ENCODE peak calls at places on chromosomes 4 and X, in ten cellular contexts. One of them, this sample, is unnamed.
A peak's percentile ranks its signal among the peaks of the same experiment; 100 is the strongest.

GRCh38 chr4:159401791-159402380 is 299.0 kb downstream of the RAPGEF2 start:
- DNase-seq in cardiac fibroblast: peak; percentile 96
- DNase-seq in AG09309: peak; percentile 69
- DNase-seq in fibroblast of the aortic adventitia: peak; percentile 44
- DNase-seq in CD8-positive, alpha-beta T cell: no peak
- DNase-seq in HCT116: no peak
- DNase-seq in AG04450: peak; percentile 67
- DNase-seq in fibroblast of villous mesenchyme: peak; percentile 95
- DNase-seq in Panc1: no peak
- DNase-seq in A673: no peak
- DNase-seq in this sample: peak; percentile 97

GRCh38 chr4:122632396-122633143 is 11.7 kb upstream of the IL21 start:
- DNase-seq in Panc1: no peak
- DNase-seq in cardiac fibroblast: no peak
- DNase-seq in fibroblast of the aortic adventitia: peak; percentile 54
- DNase-seq in AG09309: no peak
- DNase-seq in A673: no peak
- DNase-seq in AG04450: no peak
- DNase-seq in CD8-positive, alpha-beta T cell: no peak
- DNase-seq in fibroblast of villous mesenchyme: peak; percentile 33
- DNase-seq in HCT116: no peak
- DNase-seq in this sample: peak; percentile 7

GRCh38 chr4:75118739-75119138 is 185.8 kb downstream of the PARM1 start:
- DNase-seq in fibroblast of the aortic adventitia: no peak
- DNase-seq in AG04450: no peak
- DNase-seq in HCT116: no peak
- DNase-seq in A673: no peak
- DNase-seq in Panc1: no peak
- DNase-seq in fibroblast of villous mesenchyme: no peak
- DNase-seq in cardiac fibroblast: no peak
- DNase-seq in CD8-positive, alpha-beta T cell: no peak
- DNase-seq in AG09309: no peak
- DNase-seq in this sample: no peak

GRCh38 chrX:78314561-78314960 is 12.8 kb downstream of the CYSLTR1 start:
- DNase-seq in HCT116: no peak
- DNase-seq in Panc1: no peak
- DNase-seq in A673: no peak
- DNase-seq in AG09309: no peak
- DNase-seq in fibroblast of the aortic adventitia: no peak
- DNase-seq in AG04450: no peak
- DNase-seq in CD8-positive, alpha-beta T cell: no peak
- DNase-seq in fibroblast of villous mesenchyme: no peak
- DNase-seq in cardiac fibroblast: no peak
- DNase-seq in this sample: no peak

GRCh38 chrX:153685751-153686676 is 1.7 kb upstream of the SLC6A8 start:
- DNase-seq in AG09309: no peak
- DNase-seq in A673: no peak
- DNase-seq in fibroblast of villous mesenchyme: no peak
- DNase-seq in AG04450: no peak
- DNase-seq in HCT116: no peak
- DNase-seq in Panc1: no peak
- DNase-seq in cardiac fibroblast: no peak
- DNase-seq in fibroblast of the aortic adventitia: no peak
- DNase-seq in CD8-positive, alpha-beta T cell: no peak
- DNase-seq in this sample: no peak

GRCh38 chr4:16293205-16293860 is 67.1 kb upstream of the TAPT1 start:
- DNase-seq in fibroblast of the aortic adventitia: no peak
- DNase-seq in HCT116: no peak
- DNase-seq in fibroblast of villous mesenchyme: no peak
- DNase-seq in CD8-positive, alpha-beta T cell: no peak
- DNase-seq in cardiac fibroblast: no peak
- DNase-seq in AG04450: no peak
- DNase-seq in A673: peak; percentile 14
- DNase-seq in AG09309: no peak
- DNase-seq in Panc1: no peak
- DNase-seq in this sample: no peak

GRCh38 chr4:1693131-1693896 is 9.2 kb upstream of the FAM53A start:
- DNase-seq in fibroblast of villous mesenchyme: peak; percentile 88
- DNase-seq in AG09309: no peak
- DNase-seq in HCT116: peak; percentile 67
- DNase-seq in fibroblast of the aortic adventitia: peak; percentile 75
- DNase-seq in CD8-positive, alpha-beta T cell: peak; percentile 82
- DNase-seq in cardiac fibroblast: peak; percentile 85
- DNase-seq in AG04450: peak; percentile 50
- DNase-seq in Panc1: peak; percentile 64
- DNase-seq in A673: peak; percentile 86
- DNase-seq in this sample: peak; percentile 72

GRCh38 chrX:21528076-21528475 is 130.1 kb downstream of the KLHL34 start:
- DNase-seq in AG09309: no peak
- DNase-seq in fibroblast of the aortic adventitia: peak; percentile 4
- DNase-seq in fibroblast of villous mesenchyme: peak; percentile 37
- DNase-seq in AG04450: no peak
- DNase-seq in Panc1: no peak
- DNase-seq in A673: no peak
- DNase-seq in HCT116: no peak
- DNase-seq in CD8-positive, alpha-beta T cell: no peak
- DNase-seq in cardiac fibroblast: peak; percentile 35
- DNase-seq in this sample: peak; percentile 10

GRCh38 chrX:47859686-47860085 is 23.0 kb downstream of the ZNF81 start:
- DNase-seq in A673: no peak
- DNase-seq in Panc1: no peak
- DNase-seq in AG04450: no peak
- DNase-seq in HCT116: no peak
- DNase-seq in CD8-positive, alpha-beta T cell: no peak
- DNase-seq in AG09309: no peak
- DNase-seq in cardiac fibroblast: no peak
- DNase-seq in fibroblast of villous mesenchyme: no peak
- DNase-seq in fibroblast of the aortic adventitia: no peak
- DNase-seq in this sample: no peak

GRCh38 chrX:10190367-10190766 is 33.6 kb downstream of the CLCN4 start:
- DNase-seq in AG09309: peak; percentile 41
- DNase-seq in fibroblast of villous mesenchyme: peak; percentile 75
- DNase-seq in AG04450: peak; percentile 55
- DNase-seq in A673: peak; percentile 77
- DNase-seq in CD8-positive, alpha-beta T cell: no peak
- DNase-seq in Panc1: peak; percentile 36
- DNase-seq in cardiac fibroblast: peak; percentile 82
- DNase-seq in fibroblast of the aortic adventitia: peak; percentile 88
- DNase-seq in HCT116: peak; percentile 41
- DNase-seq in this sample: peak; percentile 79

GRCh38 chrX:13463608-13464007 is 105.8 kb upstream of the EGFL6 start:
- DNase-seq in cardiac fibroblast: peak; percentile 96
- DNase-seq in A673: peak; percentile 36
- DNase-seq in fibroblast of villous mesenchyme: peak; percentile 97
- DNase-seq in CD8-positive, alpha-beta T cell: no peak
- DNase-seq in HCT116: no peak
- DNase-seq in fibroblast of the aortic adventitia: peak; percentile 77
- DNase-seq in Panc1: no peak
- DNase-seq in AG04450: peak; percentile 90
- DNase-seq in AG09309: peak; percentile 59
- DNase-seq in this sample: peak; percentile 97

GRCh38 chrX:10034740-10035260 is 67.6 kb downstream of the CLDN34 start:
- DNase-seq in fibroblast of the aortic adventitia: no peak
- DNase-seq in Panc1: no peak
- DNase-seq in AG04450: no peak
- DNase-seq in fibroblast of villous mesenchyme: no peak
- DNase-seq in AG09309: no peak
- DNase-seq in CD8-positive, alpha-beta T cell: no peak
- DNase-seq in HCT116: no peak
- DNase-seq in cardiac fibroblast: no peak
- DNase-seq in A673: no peak
- DNase-seq in this sample: no peak

GRCh38 chr4:145779319-145779801 is 99.4 kb downstream of the C4orf51 start:
- DNase-seq in fibroblast of the aortic adventitia: no peak
- DNase-seq in fibroblast of villous mesenchyme: no peak
- DNase-seq in HCT116: no peak
- DNase-seq in cardiac fibroblast: peak; percentile 68
- DNase-seq in A673: peak; percentile 50
- DNase-seq in AG04450: no peak
- DNase-seq in Panc1: no peak
- DNase-seq in AG09309: no peak
- DNase-seq in CD8-positive, alpha-beta T cell: no peak
- DNase-seq in this sample: no peak

GRCh38 chr4:45693746-45694145 is 430.1 kb downstream of the GABRG1 start:
- DNase-seq in fibroblast of villous mesenchyme: no peak
- DNase-seq in A673: no peak
- DNase-seq in Panc1: no peak
- DNase-seq in AG09309: no peak
- DNase-seq in CD8-positive, alpha-beta T cell: no peak
- DNase-seq in AG04450: no peak
- DNase-seq in cardiac fibroblast: no peak
- DNase-seq in fibroblast of the aortic adventitia: no peak
- DNase-seq in HCT116: no peak
- DNase-seq in this sample: no peak

GRCh38 chr4:53592128-53592527 is 842 bp upstream of the LNX1 start:
- DNase-seq in cardiac fibroblast: peak; percentile 29
- DNase-seq in fibroblast of villous mesenchyme: peak; percentile 66
- DNase-seq in CD8-positive, alpha-beta T cell: no peak
- DNase-seq in HCT116: no peak
- DNase-seq in A673: peak; percentile 2
- DNase-seq in AG04450: no peak
- DNase-seq in Panc1: no peak
- DNase-seq in AG09309: no peak
- DNase-seq in fibroblast of the aortic adventitia: no peak
- DNase-seq in this sample: peak; percentile 21
- H3K4me3 ChIP-seq in cardiac fibroblast: no peak overlapping the region
- H3K4me3 ChIP-seq in fibroblast of villous mesenchyme: no peak overlapping the region
- H3K4me3 ChIP-seq in CD8-positive, alpha-beta T cell: no peak overlapping the region
- H3K4me3 ChIP-seq in HCT116: no peak overlapping the region
- H3K4me3 ChIP-seq in A673: no peak overlapping the region
- H3K4me3 ChIP-seq in AG04450: no peak overlapping the region
- H3K4me3 ChIP-seq in Panc1: peak overlapping the region; percentile 54
- H3K4me3 ChIP-seq in AG09309: no peak overlapping the region
- H3K4me3 ChIP-seq in fibroblast of the aortic adventitia: no peak overlapping the region
- H3K4me3 ChIP-seq in this sample: no peak overlapping the region

DNA sequence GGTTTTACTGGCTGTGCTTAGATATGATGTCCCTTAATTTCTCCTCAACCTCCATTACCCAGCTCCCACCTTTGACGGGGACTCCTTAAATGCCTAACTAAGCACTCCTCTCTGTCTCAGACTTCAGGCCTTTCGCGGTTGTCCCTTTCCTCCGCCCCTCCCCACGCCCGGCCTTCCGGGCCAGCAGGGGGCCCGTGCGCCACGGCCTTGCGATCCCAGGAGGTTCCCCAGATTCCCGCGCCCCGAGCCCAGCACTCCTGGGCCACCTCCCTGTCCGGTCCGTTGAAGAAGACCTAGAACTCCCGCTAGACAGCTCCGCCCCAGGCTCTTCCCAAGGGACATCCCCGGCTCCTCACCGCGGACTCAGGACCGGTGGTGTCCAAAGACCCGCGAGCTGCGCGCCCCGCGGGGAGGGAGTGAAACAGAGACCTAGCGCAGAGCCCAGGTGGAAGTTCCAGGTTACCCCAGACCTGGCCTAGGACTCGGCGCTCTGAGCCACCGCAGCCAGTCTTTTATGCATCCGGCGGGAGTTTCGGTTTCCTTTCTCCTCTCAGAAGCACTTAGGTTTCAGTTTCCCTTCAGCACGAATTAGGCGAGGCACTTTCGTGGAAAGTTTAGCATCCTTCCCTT is at the start of gene DDX60:
- DNase-seq in fibroblast of the aortic adventitia: peak; percentile 81
- DNase-seq in Panc1: peak; percentile 17
- DNase-seq in CD8-positive, alpha-beta T cell: peak; percentile 88
- DNase-seq in AG09309: no peak
- DNase-seq in HCT116: peak; percentile 24
- DNase-seq in AG04450: peak; percentile 37
- DNase-seq in cardiac fibroblast: peak; percentile 85
- DNase-seq in fibroblast of villous mesenchyme: peak; percentile 87
- DNase-seq in A673: peak; percentile 75
- DNase-seq in this sample: peak; percentile 74
- TF ChIP-seq CTCF in fibroblast of the aortic adventitia: peak; percentile 68
- TF ChIP-seq CTCF in Panc1: peak; percentile 48
- TF ChIP-seq CTCF in CD8-positive, alpha-beta T cell: no peak
- TF ChIP-seq CTCF in AG09309: peak; percentile 60
- TF ChIP-seq CTCF in HCT116: no peak
- TF ChIP-seq CTCF in AG04450: peak; percentile 62
- TF ChIP-seq CTCF in cardiac fibroblast: peak; percentile 56
- TF ChIP-seq CTCF in fibroblast of villous mesenchyme: peak; percentile 60
- TF ChIP-seq CTCF in A673: no peak
- TF ChIP-seq CTCF in this sample: peak; percentile 40

GRCh38 chr4:98452091-98452490 is 190.9 kb downstream of the RAP1GDS1 start:
- DNase-seq in AG04450: no peak
- DNase-seq in AG09309: no peak
- DNase-seq in A673: no peak
- DNase-seq in Panc1: no peak
- DNase-seq in fibroblast of the aortic adventitia: peak; percentile 25
- DNase-seq in fibroblast of villous mesenchyme: no peak
- DNase-seq in CD8-positive, alpha-beta T cell: no peak
- DNase-seq in cardiac fibroblast: no peak
- DNase-seq in HCT116: no peak
- DNase-seq in this sample: peak; percentile 63

GRCh38 chr4:98444371-98444770 is 183.2 kb downstream of the RAP1GDS1 start:
- DNase-seq in fibroblast of villous mesenchyme: no peak
- DNase-seq in AG04450: no peak
- DNase-seq in AG09309: no peak
- DNase-seq in cardiac fibroblast: no peak
- DNase-seq in CD8-positive, alpha-beta T cell: no peak
- DNase-seq in A673: no peak
- DNase-seq in fibroblast of the aortic adventitia: no peak
- DNase-seq in Panc1: no peak
- DNase-seq in HCT116: no peak
- DNase-seq in this sample: no peak

GRCh38 chr4:98448923-98449322 is 187.7 kb downstream of the RAP1GDS1 start:
- DNase-seq in Panc1: no peak
- DNase-seq in HCT116: no peak
- DNase-seq in AG04450: no peak
- DNase-seq in A673: no peak
- DNase-seq in AG09309: no peak
- DNase-seq in cardiac fibroblast: no peak
- DNase-seq in fibroblast of the aortic adventitia: no peak
- DNase-seq in CD8-positive, alpha-beta T cell: no peak
- DNase-seq in fibroblast of villous mesenchyme: peak; percentile 60
- DNase-seq in this sample: no peak

GRCh38 chr4:98447648-98448047 is 186.5 kb downstream of the RAP1GDS1 start:
- DNase-seq in A673: no peak
- DNase-seq in CD8-positive, alpha-beta T cell: no peak
- DNase-seq in fibroblast of villous mesenchyme: no peak
- DNase-seq in AG09309: no peak
- DNase-seq in cardiac fibroblast: no peak
- DNase-seq in Panc1: no peak
- DNase-seq in fibroblast of the aortic adventitia: no peak
- DNase-seq in HCT116: no peak
- DNase-seq in AG04450: no peak
- DNase-seq in this sample: no peak

GRCh38 chr4:98446499-98447375 is 185.6 kb downstream of the RAP1GDS1 start:
- DNase-seq in fibroblast of the aortic adventitia: no peak
- DNase-seq in AG09309: no peak
- DNase-seq in cardiac fibroblast: peak; percentile 64
- DNase-seq in A673: no peak
- DNase-seq in HCT116: no peak
- DNase-seq in Panc1: no peak
- DNase-seq in CD8-positive, alpha-beta T cell: peak; percentile 65
- DNase-seq in fibroblast of villous mesenchyme: peak; percentile 81
- DNase-seq in AG04450: no peak
- DNase-seq in this sample: peak; percentile 82
- H3K4me3 ChIP-seq in fibroblast of the aortic adventitia: no peak overlapping the region
- H3K4me3 ChIP-seq in AG09309: no peak overlapping the region
- H3K4me3 ChIP-seq in cardiac fibroblast: no peak overlapping the region
- H3K4me3 ChIP-seq in A673: no peak overlapping the region
- H3K4me3 ChIP-seq in HCT116: no peak overlapping the region
- H3K4me3 ChIP-seq in Panc1: no peak overlapping the region
- H3K4me3 ChIP-seq in CD8-positive, alpha-beta T cell: peak overlapping the region; percentile 9
- H3K4me3 ChIP-seq in fibroblast of villous mesenchyme: no peak overlapping the region
- H3K4me3 ChIP-seq in AG04450: no peak overlapping the region
- H3K4me3 ChIP-seq in this sample: no peak overlapping the region

GRCh38 chr4:139806929-139807328 is 141.3 kb downstream of the MGST2 start:
- DNase-seq in CD8-positive, alpha-beta T cell: no peak
- DNase-seq in cardiac fibroblast: no peak
- DNase-seq in fibroblast of the aortic adventitia: no peak
- DNase-seq in Panc1: no peak
- DNase-seq in HCT116: no peak
- DNase-seq in A673: no peak
- DNase-seq in fibroblast of villous mesenchyme: no peak
- DNase-seq in AG04450: no peak
- DNase-seq in AG09309: no peak
- DNase-seq in this sample: no peak
- TF ChIP-seq CTCF in CD8-positive, alpha-beta T cell: no peak
- TF ChIP-seq CTCF in cardiac fibroblast: no peak
- TF ChIP-seq CTCF in fibroblast of the aortic adventitia: no peak
- TF ChIP-seq CTCF in Panc1: no peak
- TF ChIP-seq CTCF in HCT116: no peak
- TF ChIP-seq CTCF in A673: no peak
- TF ChIP-seq CTCF in fibroblast of villous mesenchyme: no peak
- TF ChIP-seq CTCF in AG04450: no peak
- TF ChIP-seq CTCF in AG09309: no peak
- TF ChIP-seq CTCF in this sample: no peak

This sample was measured in fibroblast of mammary gland.